ENCODE peak calls at places on chromosomes 7 and 10, in six cellular contexts. Z, I, F, B, T and O are unnamed samples.

GRCh38 chr7:25847331-25848070 is 304.5 kb upstream of the NFE2L3 start:
- DNase-seq in B (no peak), F (no peak), Z (no peak), T (no peak), I (no peak), O (no peak)

GRCh38 chr7:131629203-131629871 is 72.9 kb upstream of the PODXL start:
- DNase-seq in I (no peak), F (no peak), B (peak), T (no peak), Z (no peak), O (no peak)

GRCh38 chr7:148999166-148999565 is 29.1 kb downstream of the PDIA4 start:
- DNase-seq in I (no peak), F (no peak), T (no peak), Z (no peak), B (no peak), O (peak)

GRCh38 chr10:132828681-132829080 is 42.7 kb upstream of the NKX6-2 start:
- DNase-seq in Z (no peak), B (peak), I (no peak), T (no peak), F (no peak), O (no peak)

GRCh38 chr7:151755131-151755787 is 121.7 kb downstream of the PRKAG2 start:
- DNase-seq in F (no peak), I (no peak), Z (no peak), B (no peak), T (peak), O (no peak)

GRCh38 chr7:80369321-80369720 is 142.5 kb downstream of the GNAT3 start:
- DNase-seq in F (no peak), T (no peak), B (no peak), Z (no peak), I (no peak), O (no peak)

GRCh38 chr7:22061781-22062180 is 116.1 kb upstream of the CDCA7L start:
- DNase-seq in B (no peak), I (no peak), F (no peak), T (no peak), Z (no peak), O (no peak)

GRCh38 chr7:105060923-105061322 is 46.9 kb downstream of the KMT2E start:
- DNase-seq in I (no peak), B (no peak), T (no peak), F (no peak), Z (no peak), O (no peak)

GRCh38 chr10:87860156-87860795 is 3.1 kb downstream of the KLLN start:
- DNase-seq in T (no peak), B (no peak), Z (peak), I (peak), F (peak), O (no peak)

GRCh38 chr10:27223964-27224363 is 16.6 kb downstream of the ACBD5 start:
- DNase-seq in I (no peak), Z (peak), B (no peak), F (peak), T (no peak), O (no peak)

GRCh38 chr7:23597908-23598224 is 684 bp downstream of the CCDC126 start:
- DNase-seq in B (no peak), Z (no peak), I (peak), T (no peak), F (no peak), O (no peak)

GRCh38 chr7:111841596-111842209 is 279.4 kb upstream of the IMMP2L start:
- DNase-seq in T (no peak), Z (no peak), I (no peak), B (no peak), F (no peak), O (no peak)

GRCh38 chr10:89352039-89352597 is 24.3 kb downstream of the IFIT3 start:
- DNase-seq in F (no peak), B (no peak), I (no peak), Z (no peak), T (peak), O (no peak)

GRCh38 chr10:68406111-68406814 is 814 bp downstream of the RUFY2 start:
- DNase-seq in Z (no peak), F (peak), B (no peak), T (peak), I (peak), O (peak)

GRCh38 chr7:6419310-6419773 is 28.4 kb downstream of the DAGLB start:
- DNase-seq in I (no peak), F (no peak), T (no peak), B (no peak), Z (no peak), O (no peak)

GRCh38 chr10:10826125-10826524 is 191.5 kb upstream of the CELF2 start:
- DNase-seq in F (no peak), Z (no peak), T (peak), I (no peak), B (no peak), O (no peak)

GRCh38 chr10:121684276-121684675 is 86.0 kb upstream of the FGFR2 start:
- DNase-seq in F (no peak), B (no peak), T (no peak), Z (no peak), I (no peak), O (no peak)

GRCh38 chr10:131684976-131685375 is 215.8 kb upstream of the PPP2R2D start:
- DNase-seq in T (no peak), B (no peak), Z (no peak), I (no peak), F (no peak), O (no peak)